ENCODE peak calls at places on chromosome 17, in four cellular contexts. V is BJ, M is mucosa of descending colon, B is hepatocyte. L is an unnamed sample. For H3K36me3, the result is how much of the 10 kb centered on the place peaks cover.

GRCh38 chr17:2059125-2059836 is 4.4 kb downstream of the HIC1 start:
- DNase-seq in V (no peak), M (no peak), B (no peak), L (no peak)

GRCh38 chr17:47161988-47162622 is 27.0 kb downstream of the CDC27 start:
- DNase-seq in V (no peak), M (no peak), B (no peak), L (no peak)

GRCh38 chr17:7629939-7630571 is at the start of gene SHBG:
- DNase-seq in V (no peak), M (no peak), B (peak), L (no peak)

GRCh38 chr17:1229354-1229890 is 40.8 kb upstream of the BHLHA9 start:
- DNase-seq in V (no peak), M (peak), B (peak), L (no peak)

GRCh38 chr17:47884905-47885735 is 10.9 kb upstream of the SP2 start:
- DNase-seq in V (no peak), M (peak), B (peak), L (no peak)

GRCh38 chr17:37088459-37088858 is 139.7 kb downstream of the AATF start:
- DNase-seq in V (no peak), M (no peak), B (peak), L (no peak)

GRCh38 chr17:58808609-58809563 is 53.2 kb downstream of the PPM1E start:
- DNase-seq in V (no peak), M (no peak), B (no peak), L (no peak)

GRCh38 chr17:9457005-9457404 is 118.6 kb downstream of the STX8 start:
- DNase-seq in V (no peak), M (no peak), B (no peak), L (no peak)

GRCh38 chr17:66727634-66728570 is 107.0 kb upstream of the CACNG5 start:
- DNase-seq in V (no peak), M (peak), B (peak), L (peak)

GRCh38 chr17:2707721-2708584 is 3.6 kb downstream of the CLUH start:
- DNase-seq in V (no peak), M (peak), B (peak), L (no peak)

GRCh38 chr17:58531661-58532554 is 17.5 kb upstream of the MTMR4 start:
- DNase-seq in V (no peak), M (peak), B (peak), L (peak)

GRCh38 chr17:38420518-38420917 is 7.7 kb upstream of the ARHGAP23 start:
- DNase-seq in V (no peak), M (no peak), B (no peak), L (no peak)

GRCh38 chr17:45346255-45347015 is 29.6 kb upstream of the MAP3K14 start:
- DNase-seq in V (no peak), M (no peak), B (no peak), L (no peak)

GRCh38 chr17:36703860-36704266 is 102.5 kb downstream of the MRM1 start:
- DNase-seq in V (no peak), M (peak), B (peak), L (peak)

GRCh38 chr17:29155235-29155965 is 24.8 kb downstream of the MYO18A start:
- DNase-seq in V (no peak), M (peak), B (peak), L (peak)

GRCh38 chr17:17561408-17562144 is 29.9 kb downstream of the PEMT start:
- DNase-seq in V (no peak), M (peak), B (no peak), L (no peak)

GRCh38 chr17:80675451-80676095 is 130.9 kb downstream of the RPTOR start:
- DNase-seq in V (no peak), M (no peak), B (no peak), L (no peak)

GRCh38 chr17:38996660-38997337 is 29.6 kb upstream of the FBXO47 start:
- DNase-seq in V (no peak), M (no peak), B (no peak), L (no peak)

GRCh38 chr17:6000426-6000825 is 69.8 kb upstream of the WSCD1 start:
- DNase-seq in V (no peak), M (no peak), B (no peak), L (no peak)

GRCh38 chr17:83010323-83011200 is 68.8 kb upstream of the METRNL start:
- DNase-seq in V (no peak), M (no peak), B (no peak), L (no peak)

GRCh38 chr17:45409659-45410076 is 23.0 kb downstream of the ARHGAP27 start:
- DNase-seq in V (no peak), M (peak), B (no peak), L (no peak)

GRCh38 chr17:48593126-48593829 is at the start of gene HOXB5:
- DNase-seq in V (no peak), M (no peak), B (peak), L (no peak)

GRCh38 chr17:17628388-17629008 is 37.0 kb upstream of the PEMT start:
- DNase-seq in V (no peak), M (peak), B (no peak), L (no peak)

GRCh38 chr17:37818689-37819088 is 73.8 kb upstream of the HNF1B start:
- DNase-seq in V (no peak), M (peak), B (no peak), L (peak)

GRCh38 chr17:68013385-68013784 is 17.1 kb upstream of the C17orf58 start:
- DNase-seq in V (no peak), M (no peak), B (no peak), L (no peak)

GRCh38 chr17:39605492-39606433 is 2.0 kb downstream of the NEUROD2 start:
- DNase-seq in V (no peak), M (no peak), B (no peak), L (no peak)

GRCh38 chr17:38333635-38334295 is 10.0 kb downstream of the GPR179 start:
- DNase-seq in V (no peak), M (peak), B (peak), L (peak)

GRCh38 chr17:76134911-76135809 is 5.9 kb downstream of the FOXJ1 start:
- DNase-seq in V (no peak), M (no peak), B (no peak), L (no peak)

GRCh38 chr17:71655542-71655941 is 465.3 kb upstream of the SOX9 start:
- DNase-seq in V (no peak), M (no peak), B (no peak), L (no peak)

GRCh38 chr17:40615295-40615988 is 32.2 kb downstream of the SMARCE1 start:
- DNase-seq in V (no peak), M (peak), B (peak), L (peak)

GRCh38 chr17:8905256-8905778 is 37.8 kb upstream of the PIK3R6 start:
- DNase-seq in V (no peak), M (no peak), B (no peak), L (peak)

GRCh38 chr17:48322060-48322459 is 108.0 kb downstream of the SKAP1 start:
- DNase-seq in V (no peak), M (no peak), B (no peak), L (no peak)

GRCh38 chr17:39485555-39485954 is 24.3 kb downstream of the CDK12 start:
- DNase-seq in V (peak), M (no peak), B (peak), L (no peak)

GRCh38 chr17:44655983-44656700 is at the start of gene MEIOC:
- DNase-seq in V (no peak), M (no peak), B (peak), L (no peak)

GRCh38 chr17:28041844-28042656 is 427 bp upstream of the NLK start:
- DNase-seq in V (no peak), M (no peak), B (no peak), L (no peak)

GRCh38 chr17:78234261-78234865 is 2.9 kb downstream of the TMEM235 start:
- DNase-seq in V (no peak), M (no peak), B (no peak), L (no peak)

GRCh38 chr17:33292184-33292980 is 713 bp downstream of the ASIC2 start:
- DNase-seq in V (no peak), M (peak), B (peak), L (no peak)

DNA sequence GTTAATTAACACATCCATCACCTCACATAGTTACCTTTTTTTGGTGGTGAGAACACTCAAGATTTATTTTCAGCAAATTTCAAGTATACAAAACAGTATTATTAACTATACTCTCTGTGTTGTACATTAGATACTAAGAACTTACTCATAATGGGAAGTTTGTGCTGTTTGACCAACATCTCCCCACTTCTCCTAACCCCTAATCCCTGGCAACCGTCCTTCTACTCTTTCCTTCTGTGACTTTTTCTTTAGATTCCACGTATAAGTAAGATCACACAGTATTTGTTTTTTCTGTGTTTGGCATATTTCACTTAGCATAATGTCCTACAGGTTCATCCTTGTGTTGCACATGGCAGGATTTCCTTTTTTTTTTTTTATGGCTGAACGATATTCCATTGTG is 18.9 kb downstream of the PPM1D start:
- DNase-seq in V (no peak), M (no peak), B (no peak), L (no peak)
- TF ChIP-seq CTCF in V (no peak), M (no peak), B (no peak), L (no peak)

GRCh38 chr17:63474914-63475460 is 1.9 kb upstream of the ACE start:
- DNase-seq in V (no peak), M (no peak), B (no peak), L (no peak)

GRCh38 chr17:63475491-63476412 is 1.1 kb upstream of the ACE start:
- DNase-seq in V (no peak), M (no peak), B (no peak), L (no peak)

GRCh38 chr17:63476857-63477470 is at the start of gene ACE:
- DNase-seq in V (no peak), M (peak), B (peak), L (peak)

GRCh38 chr17:63477471-63478440 is 895 bp downstream of the ACE start:
- DNase-seq in V (no peak), M (peak), B (peak), L (peak)

GRCh38 chr17:63476494-63476856 is 386 bp upstream of the ACE start:
- DNase-seq in V (no peak), M (peak), B (peak), L (peak)
- H3K36me3 ChIP-seq in V (under half), M (under half), B (under half), L (under half)

GRCh38 chr17:3879181-3879580 is 13.7 kb downstream of the CAMKK1 start:
- DNase-seq in V (peak), M (peak), B (peak), L (no peak)
- TF ChIP-seq CTCF in V (no peak), M (no peak), B (no peak), L (no peak)

DNA sequence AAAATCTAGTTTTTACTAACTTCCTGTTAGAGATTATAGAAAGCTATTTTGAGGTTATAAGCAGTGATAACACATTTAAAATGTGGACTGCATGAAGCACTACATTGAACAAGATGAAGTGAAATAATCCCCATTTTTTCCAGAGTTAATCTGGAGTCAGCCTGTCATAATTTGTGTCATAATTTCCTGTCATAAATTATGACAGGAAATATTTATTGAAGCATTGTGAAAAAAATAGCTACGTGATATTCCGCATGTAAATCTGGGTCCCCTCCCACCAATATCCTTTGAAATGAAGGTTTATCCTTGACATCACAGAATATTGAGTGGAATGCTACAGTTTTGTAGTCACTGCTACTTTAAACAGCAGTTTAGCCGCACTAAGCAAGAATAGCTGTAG is 40.1 kb downstream of the OMG start:
- DNase-seq in V (no peak), M (no peak), B (no peak), L (no peak)
- H3K36me3 ChIP-seq in V (under half), M (under half), B (under half), L (under half)

DNA sequence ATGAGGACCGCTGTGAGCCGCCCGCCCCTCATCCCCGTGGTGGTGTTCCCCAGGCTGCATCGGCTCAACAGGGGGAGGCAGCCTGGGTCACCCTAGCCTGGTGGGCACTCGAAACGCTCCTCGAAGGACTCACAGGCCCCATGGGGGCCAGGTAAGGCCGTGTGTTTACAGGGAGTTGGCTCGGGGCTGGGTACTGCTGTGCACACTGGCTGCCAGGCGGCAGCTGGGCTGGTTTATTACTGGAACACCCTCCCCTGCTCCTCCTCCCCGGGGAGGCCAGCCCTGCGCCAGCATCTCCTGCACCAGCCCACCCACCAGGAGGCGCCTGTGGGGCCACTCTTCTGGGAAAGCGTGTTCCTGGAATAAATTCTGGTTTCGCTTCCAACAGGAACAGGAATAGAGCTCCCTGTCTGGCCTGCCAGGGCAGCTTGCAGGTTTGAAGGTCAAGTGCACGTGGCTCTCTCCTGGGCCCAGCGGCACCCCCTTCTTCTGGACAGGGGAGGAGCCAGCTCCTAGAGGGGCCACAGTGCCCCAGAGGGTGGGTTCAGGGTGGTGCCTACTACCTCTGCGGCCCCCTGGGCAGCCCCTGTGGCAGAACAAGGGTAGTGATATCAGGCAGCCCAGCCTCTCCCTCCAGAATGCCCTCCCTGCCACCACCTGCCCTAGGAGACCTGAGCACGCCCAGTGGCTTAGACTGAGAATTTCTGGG is 11.3 kb downstream of the MCRIP1 start:
- DNase-seq in V (no peak), M (peak), B (peak), L (peak)
- TF ChIP-seq CTCF in V (peak), M (peak), B (peak), L (peak)

DNA sequence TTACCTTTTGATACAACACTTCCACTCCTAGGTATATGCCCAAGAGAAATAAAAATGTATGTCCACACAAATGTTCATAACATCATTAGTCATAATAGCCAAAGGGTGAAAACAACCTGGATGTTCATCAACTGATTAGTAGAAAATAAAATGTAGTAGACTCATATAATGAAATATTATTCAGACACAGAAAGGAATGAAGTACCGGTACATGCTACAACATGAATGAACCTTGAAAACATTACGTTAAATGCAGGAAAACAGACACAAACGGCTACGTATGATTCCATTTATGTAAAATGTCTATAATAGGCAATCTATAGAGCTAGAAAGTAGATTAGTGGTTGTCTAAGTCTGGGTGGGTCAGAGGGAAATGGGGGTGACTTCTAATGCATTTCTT is 358.5 kb downstream of the CA10 start:
- DNase-seq in V (no peak), M (no peak), B (no peak), L (no peak)
- H3K36me3 ChIP-seq in V (under half), M (under half), B (under half), L (under half)

L was measured in pancreas.